ENCODE peak calls at places on chromosome 12, in five cellular contexts. U, Q, J, K and H are unnamed samples.

GRCh38 chr12:92505373-92506340 is 197.1 kb upstream of the PLEKHG7 start:
- DNase-seq in U (peak), Q (no peak), J (peak), K (no peak), H (no peak)

GRCh38 chr12:117825827-117826226 is 143.0 kb downstream of the KSR2 start:
- DNase-seq in U (no peak), Q (no peak), J (no peak), K (no peak), H (no peak)

GRCh38 chr12:91349451-91349850 is 166.8 kb upstream of the DCN start:
- DNase-seq in U (no peak), Q (no peak), J (no peak), K (no peak), H (no peak)

GRCh38 chr12:107990325-107990724 is 138.8 kb upstream of the WSCD2 start:
- DNase-seq in U (no peak), Q (peak), J (peak), K (peak), H (peak)

GRCh38 chr12:14960548-14961465 is 594 bp downstream of the ARHGDIB start:
- DNase-seq in U (no peak), Q (no peak), J (peak), K (no peak), H (no peak)

GRCh38 chr12:47312794-47313426 is 233.2 kb upstream of the AMIGO2 start:
- DNase-seq in U (no peak), Q (peak), J (peak), K (no peak), H (no peak)

GRCh38 chr12:14238224-14238792 is 127.2 kb upstream of the ATF7IP start:
- DNase-seq in U (no peak), Q (peak), J (peak), K (no peak), H (no peak)

GRCh38 chr12:74906224-74906623 is 303.4 kb downstream of the KCNC2 start:
- DNase-seq in U (no peak), Q (peak), J (peak), K (no peak), H (peak)

GRCh38 chr12:92927436-92928116 is 1.5 kb downstream of the EEA1 start:
- DNase-seq in U (no peak), Q (peak), J (peak), K (no peak), H (peak)

GRCh38 chr12:107661830-107662229 is 23.8 kb upstream of the PWP1 start:
- DNase-seq in U (peak), Q (no peak), J (no peak), K (no peak), H (no peak)

GRCh38 chr12:3490848-3491382 is at the start of gene PRMT8:
- DNase-seq in U (no peak), Q (no peak), J (no peak), K (peak), H (no peak)

GRCh38 chr12:96350982-96351381 is 49.3 kb downstream of the CDK17 start:
- DNase-seq in U (no peak), Q (no peak), J (peak), K (no peak), H (no peak)

GRCh38 chr12:52496590-52497071 is 3.6 kb upstream of the KRT6A start:
- DNase-seq in U (no peak), Q (peak), J (peak), K (peak), H (no peak)

GRCh38 chr12:7142057-7142644 is 12.0 kb downstream of the CLSTN3 start:
- DNase-seq in U (no peak), Q (peak), J (peak), K (peak), H (peak)

GRCh38 chr12:22518998-22519397 is 25.3 kb downstream of the C2CD5 start:
- DNase-seq in U (no peak), Q (no peak), J (no peak), K (no peak), H (no peak)

GRCh38 chr12:63915105-63915830 is 70.8 kb downstream of the SRGAP1 start:
- DNase-seq in U (no peak), Q (peak), J (no peak), K (no peak), H (no peak)

GRCh38 chr12:111171334-111171733 is 197.6 kb downstream of the PHETA1 start:
- DNase-seq in U (no peak), Q (no peak), J (no peak), K (no peak), H (no peak)

GRCh38 chr12:124605869-124606774 is 38.7 kb upstream of the NCOR2 start:
- DNase-seq in U (no peak), Q (no peak), J (no peak), K (no peak), H (no peak)

GRCh38 chr12:103657331-103657730 is 70.3 kb downstream of the STAB2 start:
- DNase-seq in U (no peak), Q (no peak), J (no peak), K (no peak), H (no peak)

GRCh38 chr12:56979628-56980027 is 22.2 kb upstream of the RDH16 start:
- DNase-seq in U (no peak), Q (no peak), J (no peak), K (no peak), H (no peak)

GRCh38 chr12:2435511-2435910 is 359.3 kb upstream of the FKBP4 start:
- DNase-seq in U (no peak), Q (no peak), J (no peak), K (no peak), H (no peak)

GRCh38 chr12:81086342-81086741 is 8.5 kb downstream of the ACSS3 start:
- DNase-seq in U (no peak), Q (no peak), J (no peak), K (no peak), H (peak)

GRCh38 chr12:131513606-131514005 is 197.3 kb upstream of the SFSWAP start:
- DNase-seq in U (no peak), Q (no peak), J (no peak), K (no peak), H (peak)

GRCh38 chr12:26740991-26741390 is 92.0 kb downstream of the ITPR2 start:
- DNase-seq in U (no peak), Q (no peak), J (no peak), K (no peak), H (no peak)

GRCh38 chr12:77328326-77328725 is 263.0 kb upstream of the E2F7 start:
- DNase-seq in U (no peak), Q (no peak), J (no peak), K (no peak), H (no peak)

GRCh38 chr12:107515446-107515958 is 170.1 kb upstream of the PWP1 start:
- DNase-seq in U (no peak), Q (peak), J (peak), K (no peak), H (no peak)

GRCh38 chr12:65845751-65846537 is 21.7 kb downstream of the HMGA2 start:
- DNase-seq in U (no peak), Q (no peak), J (no peak), K (peak), H (no peak)

GRCh38 chr12:65252515-65252914 is 26.0 kb upstream of the MSRB3 start:
- DNase-seq in U (no peak), Q (no peak), J (no peak), K (no peak), H (no peak)

GRCh38 chr12:10184261-10184843 is 5.5 kb downstream of the TMEM52B start:
- DNase-seq in U (no peak), Q (no peak), J (no peak), K (no peak), H (no peak)

GRCh38 chr12:96427269-96427729 is 27.1 kb upstream of the CDK17 start:
- DNase-seq in U (no peak), Q (peak), J (no peak), K (no peak), H (peak)

GRCh38 chr12:6112004-6112403 is 12.5 kb downstream of the VWF start:
- DNase-seq in U (no peak), Q (no peak), J (no peak), K (no peak), H (no peak)

GRCh38 chr12:104741072-104741471 is 217.0 kb downstream of the SLC41A2 start:
- DNase-seq in U (no peak), Q (no peak), J (no peak), K (no peak), H (no peak)

GRCh38 chr12:2023365-2023764 is 19.1 kb upstream of the DCP1B start:
- DNase-seq in U (no peak), Q (no peak), J (no peak), K (no peak), H (no peak)

GRCh38 chr12:122947352-122947792 is 18.9 kb downstream of the ABCB9 start:
- DNase-seq in U (no peak), Q (no peak), J (no peak), K (no peak), H (no peak)

DNA sequence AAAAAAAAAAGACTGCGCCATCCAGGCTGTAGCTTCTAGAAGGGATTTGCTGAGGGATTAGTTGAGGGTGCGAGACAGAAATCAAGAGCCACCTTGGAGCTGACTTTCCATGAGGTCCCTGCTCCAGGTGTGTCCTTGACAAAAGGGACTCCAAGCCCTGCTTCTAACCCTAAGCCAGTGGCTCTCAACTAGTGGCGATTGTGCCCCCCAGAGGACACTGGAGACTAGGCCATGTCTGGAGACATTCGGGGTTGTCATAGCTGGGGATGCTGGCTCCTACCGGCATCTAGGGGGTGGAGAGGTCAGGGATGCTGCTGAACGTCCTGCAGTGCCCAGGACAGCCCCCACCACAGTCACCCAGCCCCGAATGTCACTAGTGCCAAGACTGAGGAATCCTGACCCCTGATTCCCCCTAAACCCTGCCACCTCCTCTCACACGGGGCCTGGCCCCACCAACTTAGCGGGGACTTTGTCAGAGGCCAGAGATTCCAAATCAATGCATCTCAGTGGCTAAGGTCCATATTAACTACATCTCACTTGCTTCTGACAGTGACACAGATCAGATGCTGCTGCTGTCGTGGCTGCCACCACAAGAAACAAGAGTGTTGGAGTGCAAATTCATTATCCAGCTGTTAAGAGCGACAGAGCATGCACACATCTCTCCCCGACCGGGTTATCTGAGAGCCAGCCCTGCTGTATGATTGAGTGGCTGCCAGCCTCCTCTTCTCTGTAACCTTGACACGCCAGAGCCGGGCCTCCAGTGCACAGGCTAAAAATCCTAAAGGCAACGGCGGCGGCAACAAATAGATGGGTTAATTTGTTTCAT is 40.4 kb downstream of the SPRING1 start:
- DNase-seq in U (no peak), Q (peak), J (peak), K (peak), H (peak)
- TF ChIP-seq MAX in U (no peak), Q (no peak), J (no peak), K (no peak), H (no peak)

DNA sequence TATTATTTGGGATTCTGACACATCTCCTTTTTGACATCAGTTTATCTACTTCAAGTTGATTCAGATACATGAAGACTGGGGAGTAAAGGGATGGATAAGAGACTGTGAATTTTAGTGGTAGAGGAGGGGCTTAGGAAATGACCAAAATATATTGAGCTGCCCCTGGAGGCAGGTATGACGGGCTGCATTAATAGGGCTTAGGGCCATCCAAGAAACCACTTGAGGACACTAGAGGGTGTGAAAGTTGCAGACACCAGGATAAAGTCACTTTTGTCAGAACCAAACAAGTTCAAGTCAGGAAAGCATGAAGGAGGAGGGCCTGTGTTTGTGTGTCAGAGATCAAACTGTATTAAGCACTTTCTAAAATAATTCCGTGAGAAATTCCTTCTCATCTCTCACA is 137.1 kb downstream of the SLC38A1 start:
- DNase-seq in U (no peak), Q (peak), J (peak), K (no peak), H (no peak)
- TF ChIP-seq MAX in U (no peak), Q (no peak), J (no peak), K (no peak), H (no peak)

GRCh38 chr12:109961612-109962011 is 34.6 kb downstream of the GIT2 start:
- DNase-seq in U (no peak), Q (no peak), J (no peak), K (no peak), H (no peak)
- TF ChIP-seq MAX in U (no peak), Q (no peak), J (no peak), K (no peak), H (no peak)

GRCh38 chr12:69570545-69571399 is 14.5 kb upstream of the CCT2 start:
- DNase-seq in U (peak), Q (peak), J (peak), K (peak), H (peak)
- TF ChIP-seq MAX in U (no peak), Q (no peak), J (no peak), K (no peak), H (no peak)

GRCh38 chr12:12897286-12897685 is 5.9 kb downstream of the GPRC5A start:
- DNase-seq in U (no peak), Q (peak), J (no peak), K (no peak), H (no peak)

GRCh38 chr12:12898911-12899511 is 7.6 kb downstream of the GPRC5A start:
- DNase-seq in U (no peak), Q (no peak), J (no peak), K (no peak), H (no peak)

GRCh38 chr12:12896261-12896660 is 4.9 kb downstream of the GPRC5A start:
- DNase-seq in U (no peak), Q (peak), J (no peak), K (no peak), H (no peak)

GRCh38 chr12:12899530-12900380 is 8.4 kb downstream of the GPRC5A start:
- DNase-seq in U (no peak), Q (peak), J (no peak), K (no peak), H (no peak)

GRCh38 chr12:12898136-12898712 is 6.9 kb downstream of the GPRC5A start:
- DNase-seq in U (no peak), Q (peak), J (no peak), K (no peak), H (no peak)
- TF ChIP-seq MAX in U (no peak), Q (peak), J (no peak), K (no peak), H (no peak)

GRCh38 chr12:54526800-54527630 is 22.4 kb upstream of the PDE1B start:
- DNase-seq in U (no peak), Q (peak), J (peak), K (peak), H (peak)
- TF ChIP-seq MAX in U (no peak), Q (no peak), J (no peak), K (no peak), H (no peak)

GRCh38 chr12:112408621-112409020 is 784 bp downstream of the RPL6 start:
- DNase-seq in U (no peak), Q (no peak), J (peak), K (no peak), H (no peak)
- TF ChIP-seq MAX in U (no peak), Q (no peak), J (no peak), K (no peak), H (no peak)